ENCODE peak calls at places on chromosome 19, in four cellular contexts. F is nephron progenitor cell, S is activated B cell treated with CpG ODN at 0.5 μM for 24 hours, E is T-helper 9 cell. V is an unnamed sample.

GRCh38 chr19:17605761-17606745 is 50.6 kb downstream of the COLGALT1 start:
- DNase-seq in F (peak; percentile 90), S (peak; percentile 80), E (peak; percentile 72), V (no peak)

GRCh38 chr19:50842130-50842529 is 8.8 kb upstream of the KLK15 start:
- DNase-seq in F (no peak), S (no peak), E (no peak), V (no peak)

GRCh38 chr19:18399008-18399407 is 1.6 kb upstream of the LRRC25 start:
- DNase-seq in F (no peak), S (no peak), E (no peak), V (no peak)

GRCh38 chr19:17490411-17490810 is 20.1 kb downstream of the SLC27A1 start:
- DNase-seq in F (no peak), S (no peak), E (no peak), V (no peak)

GRCh38 chr19:49436381-49437017 is 4.8 kb downstream of the SLC17A7 start:
- DNase-seq in F (peak; percentile 75), S (no peak), E (no peak), V (no peak)

GRCh38 chr19:39671739-39672363 is 16.1 kb downstream of the LGALS16 start:
- DNase-seq in F (peak; percentile 20), S (no peak), E (peak; percentile 7), V (peak; percentile 2)

GRCh38 chr19:55605637-55606470 is at the start of gene ZNF865:
- DNase-seq in F (peak; percentile 79), S (peak; percentile 55), E (peak; percentile 63), V (no peak)

GRCh38 chr19:47445937-47446402 is 25.7 kb downstream of the SLC8A2 start:
- DNase-seq in F (peak; percentile 76), S (peak; percentile 46), E (peak; percentile 51), V (no peak)

GRCh38 chr19:53707278-53707677 is 75.5 kb downstream of the DPRX start:
- DNase-seq in F (no peak), S (no peak), E (no peak), V (no peak)

GRCh38 chr19:19485161-19485997 is 30.0 kb downstream of the TSSK6 start:
- DNase-seq in F (no peak), S (peak; percentile 47), E (no peak), V (no peak)

GRCh38 chr19:16213076-16213475 is 15.4 kb downstream of the AP1M1 start:
- DNase-seq in F (no peak), S (no peak), E (no peak), V (no peak)

GRCh38 chr19:41311072-41311471 is 1.1 kb downstream of the CCDC97 start:
- DNase-seq in F (no peak), S (no peak), E (no peak), V (no peak)

GRCh38 chr19:17681505-17682125 is 6.5 kb downstream of the UNC13A start:
- DNase-seq in F (peak; percentile 89), S (no peak), E (peak; percentile 28), V (peak; percentile 10)

GRCh38 chr19:10788146-10788545 is 47.9 kb downstream of the TMED1 start:
- DNase-seq in F (no peak), S (no peak), E (no peak), V (no peak)

GRCh38 chr19:40283414-40284250 is 1.5 kb downstream of the AKT2 start:
- DNase-seq in F (no peak), S (no peak), E (no peak), V (no peak)

GRCh38 chr19:41367848-41368301 is 3.9 kb upstream of the B9D2 start:
- DNase-seq in F (no peak), S (no peak), E (no peak), V (peak; percentile 84)

GRCh38 chr19:53910170-53910518 is 1.1 kb downstream of the CACNG7 start:
- DNase-seq in F (peak; percentile 42), S (no peak), E (no peak), V (no peak)

GRCh38 chr19:36030264-36031148 is 2.2 kb downstream of the CLIP3 start:
- DNase-seq in F (no peak), S (no peak), E (no peak), V (no peak)

GRCh38 chr19:2503521-2504109 is 27.7 kb downstream of the GADD45B start:
- DNase-seq in F (no peak), S (no peak), E (peak; percentile 65), V (no peak)

GRCh38 chr19:58572818-58573657 is at the start of gene MZF1:
- DNase-seq in F (peak; percentile 99), S (peak; percentile 100), E (peak; percentile 99), V (peak; percentile 100)

GRCh38 chr19:46408611-46409039 is 4.7 kb downstream of the CCDC8 start:
- DNase-seq in F (peak; percentile 58), S (no peak), E (no peak), V (no peak)

GRCh38 chr19:11203194-11204075 is 6.1 kb upstream of the KANK2 start:
- DNase-seq in F (peak; percentile 79), S (peak; percentile 38), E (peak; percentile 41), V (peak; percentile 67)

GRCh38 chr19:22052644-22053013 is 345 bp downstream of the ZNF257 start:
- DNase-seq in F (no peak), S (no peak), E (peak; percentile 5), V (no peak)

GRCh38 chr19:17183858-17184271 is 31.3 kb upstream of the USE1 start:
- DNase-seq in F (no peak), S (peak; percentile 42), E (no peak), V (no peak)

GRCh38 chr19:29372921-29373797 is 152.6 kb upstream of the VSTM2B start:
- DNase-seq in F (no peak), S (no peak), E (no peak), V (no peak)

GRCh38 chr19:17448190-17448967 is at the start of gene TMEM221:
- DNase-seq in F (peak; percentile 73), S (peak; percentile 49), E (peak; percentile 48), V (no peak)

GRCh38 chr19:48997972-48998371 is 4.3 kb downstream of the RUVBL2 start:
- DNase-seq in F (peak; percentile 75), S (no peak), E (peak; percentile 33), V (no peak)

GRCh38 chr19:49151339-49152217 is 3.6 kb downstream of the HRC start:
- DNase-seq in F (peak; percentile 75), S (peak; percentile 40), E (peak; percentile 38), V (no peak)

GRCh38 chr19:11261902-11262839 is at the start of gene DOCK6:
- DNase-seq in F (peak; percentile 70), S (peak; percentile 37), E (no peak), V (no peak)

GRCh38 chr19:19655051-19655594 is 8.4 kb downstream of the ATP13A1 start:
- DNase-seq in F (no peak), S (no peak), E (no peak), V (no peak)

GRCh38 chr19:32373614-32374295 is 28.3 kb downstream of the ZNF507 start:
- DNase-seq in F (no peak), S (no peak), E (no peak), V (peak; percentile 96)

GRCh38 chr19:4622695-4623421 is 16.5 kb upstream of the TNFAIP8L1 start:
- DNase-seq in F (peak; percentile 38), S (no peak), E (no peak), V (no peak)

GRCh38 chr19:39411832-39412099 is 703 bp upstream of the PLEKHG2 start:
- DNase-seq in F (peak; percentile 87), S (peak; percentile 76), E (peak; percentile 90), V (peak; percentile 76)

GRCh38 chr19:3506384-3507340 is 551 bp downstream of the FZR1 start:
- DNase-seq in F (peak; percentile 46), S (peak; percentile 28), E (peak; percentile 35), V (no peak)

GRCh38 chr19:15673176-15673654 is 328 bp downstream of the CYP4F12 start:
- DNase-seq in F (no peak), S (no peak), E (no peak), V (no peak)

GRCh38 chr19:39126593-39127187 is 1.1 kb downstream of the PAK4 start:
- DNase-seq in F (no peak), S (no peak), E (no peak), V (no peak)

GRCh38 chr19:17999685-18000479 is 8.1 kb upstream of the ARRDC2 start:
- DNase-seq in F (no peak), S (no peak), E (no peak), V (no peak)